ENCODE peak calls at places on chromosomes 2 and 18, in six cellular contexts. M is effector memory CD4-positive, alpha-beta T cell; L is heart right ventricle; C is GM23248; E is GM12865; O is endodermal cell. P is an unnamed sample.
A peak's percentile ranks its signal among the peaks of the same experiment; 100 is the strongest.

GRCh38 chr2:113407446-113408099 is 29.9 kb upstream of the ZNG1B start:
- DNase-seq in M (no peak), L (no peak), C (peak; percentile 36), E (no peak), O (no peak), P (peak; percentile 17)

GRCh38 chr2:226211439-226211838 is 588.2 kb downstream of the IRS1 start:
- DNase-seq in M (no peak), L (no peak), C (peak; percentile 84), E (no peak), O (no peak), P (no peak)

GRCh38 chr2:107235491-107236254 is 349.7 kb upstream of the ST6GAL2 start:
- DNase-seq in M (no peak), L (no peak), C (no peak), E (no peak), O (peak; percentile 75), P (no peak)

GRCh38 chr2:141499123-141499522 is 631.7 kb downstream of the LRP1B start:
- DNase-seq in M (no peak), L (no peak), C (no peak), E (no peak), O (no peak), P (no peak)

GRCh38 chr18:61993831-61994230 is 101.0 kb upstream of the RNF152 start:
- DNase-seq in M (no peak), L (no peak), C (peak; percentile 41), E (no peak), O (no peak), P (no peak)

GRCh38 chr2:200217320-200217719 is 89.2 kb upstream of the SPATS2L start:
- DNase-seq in M (no peak), L (no peak), C (no peak), E (peak; percentile 11), O (no peak), P (no peak)

GRCh38 chr2:85048534-85048933 is 77.6 kb downstream of the KCMF1 start:
- DNase-seq in M (no peak), L (no peak), C (no peak), E (no peak), O (no peak), P (no peak)

GRCh38 chr2:55116598-55116964 is 66.3 kb upstream of the RTN4 start:
- DNase-seq in M (no peak), L (no peak), C (no peak), E (no peak), O (no peak), P (no peak)

GRCh38 chr2:11112870-11113428 is 42.3 kb upstream of the SLC66A3 start:
- DNase-seq in M (no peak), L (no peak), C (no peak), E (no peak), O (no peak), P (no peak)

GRCh38 chr2:113791697-113792590 is 35.5 kb upstream of the SLC35F5 start:
- DNase-seq in M (no peak), L (no peak), C (peak; percentile 40), E (peak; percentile 69), O (no peak), P (no peak)

GRCh38 chr2:119249855-119250775 is 26.5 kb downstream of the STEAP3 start:
- DNase-seq in M (no peak), L (no peak), C (no peak), E (no peak), O (peak; percentile 17), P (no peak)

GRCh38 chr2:156430978-156431358 is 5.2 kb upstream of the GPD2 start:
- DNase-seq in M (no peak), L (no peak), C (peak; percentile 72), E (peak; percentile 74), O (no peak), P (no peak)

GRCh38 chr18:23585007-23585871 is 1.1 kb downstream of the NPC1 start:
- DNase-seq in M (no peak), L (no peak), C (peak; percentile 61), E (peak; percentile 40), O (peak; percentile 66), P (no peak)

GRCh38 chr2:196399736-196400691 is 228.6 kb upstream of the STK17B start:
- DNase-seq in M (no peak), L (no peak), C (peak; percentile 94), E (no peak), O (no peak), P (no peak)

GRCh38 chr2:233977296-233977837 is 60.2 kb downstream of the TRPM8 start:
- DNase-seq in M (no peak), L (no peak), C (no peak), E (no peak), O (peak; percentile 74), P (no peak)

GRCh38 chr2:42980764-42981416 is 188.5 kb upstream of the HAAO start:
- DNase-seq in M (no peak), L (no peak), C (no peak), E (no peak), O (no peak), P (no peak)

GRCh38 chr18:39500320-39500719 is 1934.7 kb upstream of the CELF4 start:
- DNase-seq in M (no peak), L (no peak), C (no peak), E (no peak), O (no peak), P (no peak)

GRCh38 chr2:74149249-74149530 is 1.5 kb upstream of the BOLA3 start:
- DNase-seq in M (no peak), L (no peak), C (no peak), E (peak; percentile 19), O (no peak), P (no peak)

GRCh38 chr18:25935356-25935755 is 155.1 kb downstream of the SS18 start:
- DNase-seq in M (no peak), L (no peak), C (no peak), E (peak; percentile 42), O (no peak), P (no peak)

GRCh38 chr2:231521-232185 is 32.2 kb downstream of the SH3YL1 start:
- DNase-seq in M (no peak), L (no peak), C (no peak), E (no peak), O (no peak), P (no peak)

GRCh38 chr2:135831180-135831812 is 5.7 kb downstream of the LCT start:
- DNase-seq in M (no peak), L (no peak), C (no peak), E (no peak), O (no peak), P (peak; percentile 83)

GRCh38 chr2:36318547-36318946 is 37.0 kb upstream of the CRIM1 start:
- DNase-seq in M (no peak), L (no peak), C (peak; percentile 35), E (no peak), O (no peak), P (no peak)

GRCh38 chr2:71393216-71393615 is 60.1 kb upstream of the DYSF start:
- DNase-seq in M (no peak), L (no peak), C (no peak), E (no peak), O (no peak), P (no peak)

GRCh38 chr2:68709421-68709911 is 25.1 kb upstream of the ARHGAP25 start:
- DNase-seq in M (no peak), L (no peak), C (peak; percentile 68), E (peak; percentile 54), O (peak; percentile 71), P (no peak)

GRCh38 chr2:239229545-239230279 is 171.1 kb downstream of the HDAC4 start:
- DNase-seq in M (no peak), L (no peak), C (no peak), E (no peak), O (peak; percentile 35), P (no peak)

GRCh38 chr2:71614976-71615768 is 161.8 kb downstream of the DYSF start:
- DNase-seq in M (no peak), L (peak; percentile 91), C (peak; percentile 81), E (no peak), O (peak; percentile 36), P (no peak)

GRCh38 chr18:59140287-59140885 is 702 bp downstream of the SEC11C start:
- DNase-seq in M (no peak), L (no peak), C (peak; percentile 61), E (no peak), O (peak; percentile 77), P (peak; percentile 8)

GRCh38 chr2:66569321-66569851 is 134.5 kb downstream of the MEIS1 start:
- DNase-seq in M (no peak), L (no peak), C (peak; percentile 47), E (peak; percentile 17), O (no peak), P (no peak)

GRCh38 chr2:197425550-197425949 is 9.3 kb downstream of the SF3B1 start:
- DNase-seq in M (no peak), L (no peak), C (peak; percentile 9), E (no peak), O (no peak), P (no peak)
- H3K4me3 ChIP-seq in M (no peak overlapping the region), L (no peak overlapping the region), C (no peak overlapping the region), E (no peak overlapping the region), O (no peak overlapping the region), P (no peak overlapping the region)

GRCh38 chr2:186697536-186697935 is 3.7 kb downstream of the FAM171B start:
- DNase-seq in M (no peak), L (no peak), C (peak; percentile 57), E (no peak), O (no peak), P (no peak)

GRCh38 chr2:186696337-186696736 is 2.5 kb downstream of the FAM171B start:
- DNase-seq in M (no peak), L (no peak), C (no peak), E (no peak), O (no peak), P (no peak)

GRCh38 chr2:186693446-186693842 is 416 bp upstream of the FAM171B start:
- DNase-seq in M (no peak), L (no peak), C (peak; percentile 17), E (no peak), O (no peak), P (no peak)

GRCh38 chr2:186696804-186697203 is 2.9 kb downstream of the FAM171B start:
- DNase-seq in M (no peak), L (no peak), C (no peak), E (no peak), O (no peak), P (no peak)

DNA sequence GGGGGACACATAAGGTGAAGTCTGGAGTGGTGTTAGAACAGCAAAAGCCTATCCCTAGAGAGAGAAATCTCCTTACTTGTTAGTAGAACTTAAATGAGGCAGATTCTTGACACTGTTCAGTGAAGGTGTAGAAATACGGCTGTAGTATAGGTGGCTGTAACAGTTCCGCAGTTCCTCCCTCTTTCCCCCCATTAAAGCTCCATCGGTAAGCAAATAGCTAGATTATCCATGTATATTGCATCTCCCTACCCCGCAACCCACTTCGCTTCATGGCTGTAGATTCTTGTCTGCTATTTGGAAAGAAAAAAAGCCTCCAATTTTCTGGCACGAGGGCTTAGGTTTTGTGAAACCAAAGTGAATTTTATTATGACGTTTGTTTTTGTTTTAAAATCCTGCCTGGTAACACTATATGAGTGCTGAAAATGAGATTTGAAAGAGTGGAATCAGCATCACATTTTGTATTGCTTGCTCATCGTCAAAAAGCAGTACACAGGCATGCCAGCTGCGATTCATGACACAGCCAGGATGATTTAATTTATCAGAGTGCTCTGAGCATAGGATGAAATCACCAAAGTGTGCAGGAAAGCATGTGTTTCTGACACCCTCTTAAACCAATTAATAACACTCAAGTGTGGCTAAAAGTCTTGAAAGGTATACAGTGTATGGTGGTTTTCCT is 1.4 kb downstream of the FAM171B start:
- DNase-seq in M (no peak), L (no peak), C (peak; percentile 86), E (no peak), O (no peak), P (no peak)
- H3K4me3 ChIP-seq in M (no peak overlapping the region), L (peak overlapping the region; percentile 85), C (peak overlapping the region; percentile 85), E (no peak overlapping the region), O (peak overlapping the region; percentile 86), P (no peak overlapping the region)

GRCh38 chr2:28471701-28472236 is 24.1 kb upstream of the PLB1 start:
- DNase-seq in M (no peak), L (no peak), C (no peak), E (no peak), O (no peak), P (no peak)
- H3K4me3 ChIP-seq in M (no peak overlapping the region), L (no peak overlapping the region), C (no peak overlapping the region), E (no peak overlapping the region), O (no peak overlapping the region), P (no peak overlapping the region)

GRCh38 chr2:44680424-44680971 is 261.0 kb upstream of the SIX3 start:
- DNase-seq in M (no peak), L (no peak), C (no peak), E (no peak), O (peak; percentile 87), P (no peak)
- H3K4me3 ChIP-seq in M (no peak overlapping the region), L (no peak overlapping the region), C (no peak overlapping the region), E (no peak overlapping the region), O (peak overlapping the region; percentile 80), P (no peak overlapping the region)

P was measured in Caco-2.